ENCODE peak calls at places on chromosomes 2 and 18, in four cellular contexts. One of them, this sample, is unnamed.

GRCh38 chr18:59232309-59233016 is 12.5 kb downstream of the GRP start:
- DNase-seq in A549: no peak
- DNase-seq in HepG2: no peak
- DNase-seq in K562: no peak
- DNase-seq in this sample: no peak

GRCh38 chr2:72837171-72837570 is 11.3 kb upstream of the EXOC6B start:
- DNase-seq in A549: no peak
- DNase-seq in HepG2: no peak
- DNase-seq in K562: no peak
- DNase-seq in this sample: no peak

GRCh38 chr2:212249451-212249850 is 289.2 kb downstream of the ERBB4 start:
- DNase-seq in A549: no peak
- DNase-seq in HepG2: no peak
- DNase-seq in K562: no peak
- DNase-seq in this sample: no peak

GRCh38 chr2:237687666-237688065 is 60.3 kb downstream of the LRRFIP1 start:
- DNase-seq in A549: no peak
- DNase-seq in HepG2: peak
- DNase-seq in K562: no peak
- DNase-seq in this sample: no peak

GRCh38 chr2:30706534-30707303 is 100.5 kb downstream of the CAPN13 start:
- DNase-seq in A549: peak
- DNase-seq in HepG2: peak
- DNase-seq in K562: peak
- DNase-seq in this sample: peak

GRCh38 chr2:194725169-194725568 is 931.9 kb upstream of the SLC39A10 start:
- DNase-seq in A549: no peak
- DNase-seq in HepG2: no peak
- DNase-seq in K562: no peak
- DNase-seq in this sample: no peak

GRCh38 chr2:183063083-183063482 is 15.5 kb upstream of the DUSP19 start:
- DNase-seq in A549: peak
- DNase-seq in HepG2: no peak
- DNase-seq in K562: no peak
- DNase-seq in this sample: no peak

GRCh38 chr2:229081411-229081810 is 189.7 kb downstream of the PID1 start:
- DNase-seq in A549: no peak
- DNase-seq in HepG2: no peak
- DNase-seq in K562: no peak
- DNase-seq in this sample: no peak

GRCh38 chr2:149650006-149650405 is 62.4 kb upstream of the MMADHC start:
- DNase-seq in A549: no peak
- DNase-seq in HepG2: no peak
- DNase-seq in K562: no peak
- DNase-seq in this sample: no peak

GRCh38 chr2:191979221-191979730 is 132.4 kb upstream of the CAVIN2 start:
- DNase-seq in A549: no peak
- DNase-seq in HepG2: no peak
- DNase-seq in K562: no peak
- DNase-seq in this sample: no peak

GRCh38 chr2:232988444-232988843 is 24.6 kb downstream of the NGEF start:
- DNase-seq in A549: peak
- DNase-seq in HepG2: peak
- DNase-seq in K562: no peak
- DNase-seq in this sample: no peak

GRCh38 chr18:54852780-54853675 is 24.8 kb downstream of the RAB27B start:
- DNase-seq in A549: no peak
- DNase-seq in HepG2: no peak
- DNase-seq in K562: no peak
- DNase-seq in this sample: no peak

GRCh38 chr2:227163998-227164744 is at the start of the genes COL4A3 and COL4A4:
- DNase-seq in A549: peak
- DNase-seq in HepG2: no peak
- DNase-seq in K562: no peak
- DNase-seq in this sample: no peak
- TF ChIP-seq BHLHE40 in A549: no peak
- TF ChIP-seq BHLHE40 in HepG2: no peak
- TF ChIP-seq BHLHE40 in K562: no peak
- TF ChIP-seq BHLHE40 in this sample: no peak

DNA sequence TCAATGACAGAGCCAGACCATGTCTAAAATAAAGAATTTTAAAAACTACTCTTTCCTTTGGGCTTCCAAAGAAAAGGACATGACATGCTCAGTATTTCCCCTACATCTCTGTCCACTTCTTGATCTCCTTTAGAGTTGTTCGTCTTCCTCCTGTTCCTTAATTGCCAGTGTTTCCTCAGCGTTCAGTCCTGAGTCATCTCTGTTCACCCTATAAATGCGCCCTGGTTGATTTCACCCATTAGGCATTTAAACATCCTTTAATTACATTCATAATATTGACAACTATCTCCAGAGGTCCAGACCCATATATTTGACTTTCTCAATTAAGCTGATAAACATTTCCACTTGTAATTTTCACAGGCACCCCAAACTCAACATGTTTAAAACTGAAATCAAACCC is 64.0 kb downstream of the AAK1 start:
- DNase-seq in A549: no peak
- DNase-seq in HepG2: no peak
- DNase-seq in K562: no peak
- DNase-seq in this sample: no peak
- TF ChIP-seq RAD21 in A549: no peak
- TF ChIP-seq RAD21 in HepG2: no peak
- TF ChIP-seq RAD21 in K562: no peak
- TF ChIP-seq RAD21 in this sample: no peak

GRCh38 chr2:69572640-69573039 is 70.9 kb downstream of the AAK1 start:
- DNase-seq in A549: no peak
- DNase-seq in HepG2: no peak
- DNase-seq in K562: no peak
- DNase-seq in this sample: no peak
- TF ChIP-seq KDM1A in A549: no peak
- TF ChIP-seq KDM1A in HepG2: no peak
- TF ChIP-seq KDM1A in K562: no peak
- TF ChIP-seq KDM1A in this sample: no peak

DNA sequence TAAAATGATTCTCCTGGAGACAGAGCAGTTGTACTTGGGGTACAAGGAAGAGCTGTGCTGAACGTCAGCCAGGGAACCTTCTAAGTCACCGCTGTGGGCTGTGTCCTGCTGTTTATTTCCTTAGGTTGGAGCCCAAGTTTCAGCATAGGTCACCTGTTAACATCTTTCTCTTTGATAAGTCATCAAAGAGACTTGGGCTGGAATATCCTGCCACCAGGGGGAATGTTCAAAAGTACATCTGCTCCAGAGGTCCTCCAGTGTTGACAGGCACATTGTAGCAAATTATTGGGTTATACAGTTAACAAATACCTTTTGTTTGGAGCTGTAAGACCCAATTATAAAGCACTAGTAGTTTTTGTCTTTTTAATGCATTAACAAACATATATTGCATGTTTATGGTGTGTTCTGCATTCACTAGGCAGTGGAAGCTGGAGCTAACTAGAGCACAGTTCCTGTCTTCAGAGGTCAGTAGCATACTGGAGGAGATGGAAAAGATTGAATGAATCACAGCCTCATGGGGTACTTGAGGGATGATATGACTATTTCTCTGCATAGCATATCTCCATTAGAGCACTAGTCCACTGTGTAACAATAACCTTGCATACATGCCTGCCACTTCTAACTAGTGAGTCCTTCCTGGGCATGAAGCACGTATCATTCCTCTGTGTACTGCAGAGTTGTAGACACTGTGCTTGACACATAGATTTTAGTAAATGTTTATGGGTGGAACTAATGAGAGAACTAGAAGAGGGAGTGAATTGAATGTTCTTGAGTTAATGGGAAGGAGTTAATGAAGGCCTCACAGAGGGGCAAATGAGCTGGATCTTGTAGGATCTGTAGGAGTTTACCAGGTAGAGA is 182.1 kb downstream of the AGAP1 start:
- DNase-seq in A549: peak
- DNase-seq in HepG2: peak
- DNase-seq in K562: no peak
- DNase-seq in this sample: no peak
- TF ChIP-seq BHLHE40 in A549: no peak
- TF ChIP-seq BHLHE40 in HepG2: no peak
- TF ChIP-seq BHLHE40 in K562: no peak
- TF ChIP-seq BHLHE40 in this sample: no peak